ENCODE peak calls at places on chromosomes 5 and 9, in nine cellular contexts. R is CD4-positive, alpha-beta T cell; P is NCI-H748 treated with DMSO at 0.1 percent for 48 hours; U is uterus; F is suprapubic skin; C is Right ventricle myocardium inferior; A is stomach; T is activated CD8-positive, alpha-beta memory T cell treated with anti-CD3 and anti-CD28 coated beads for 4 hours; H is WTC11. Q is an unnamed sample.
A peak's percentile ranks its signal among the peaks of the same experiment; 100 is the strongest.

GRCh38 chr9:109015026-109015280 is 1.7 kb upstream of the CTNNAL1 start:
- DNase-seq in T (no peak), P (no peak), A (no peak), U (no peak), C (no peak), R (no peak), H (no peak), F (no peak), Q (no peak)

GRCh38 chr5:81760521-81760920 is 9.6 kb upstream of the SSBP2 start:
- DNase-seq in F (no peak), T (no peak), R (no peak), U (no peak), C (no peak), P (no peak), H (no peak), A (no peak), Q (no peak)

GRCh38 chr9:37939575-37940095 is 35.7 kb upstream of the SLC25A51 start:
- DNase-seq in F (no peak), C (peak; percentile 62), P (no peak), A (no peak), U (no peak), H (no peak), T (no peak), R (no peak), Q (no peak)

GRCh38 chr9:137286980-137287383 is 9.5 kb downstream of the TOR4A start:
- DNase-seq in C (no peak), T (no peak), P (peak; percentile 27), U (no peak), H (peak; percentile 75), F (no peak), R (no peak), A (peak; percentile 82), Q (peak; percentile 72)

GRCh38 chr9:127762111-127762676 is 16.3 kb downstream of the SH2D3C start:
- DNase-seq in U (peak; percentile 70), C (peak; percentile 82), P (no peak), H (no peak), A (no peak), T (no peak), F (no peak), R (no peak), Q (no peak)

GRCh38 chr9:128550770-128551651 is 1.4 kb upstream of the SPTAN1 start:
- DNase-seq in C (no peak), R (no peak), T (no peak), P (no peak), U (peak; percentile 28), A (no peak), H (peak; percentile 25), F (no peak), Q (no peak)

GRCh38 chr9:105360344-105360743 is 87.5 kb upstream of the FSD1L start:
- DNase-seq in T (no peak), H (no peak), F (no peak), P (no peak), R (no peak), U (no peak), A (no peak), C (no peak), Q (no peak)

GRCh38 chr9:127131871-127132270 is 9.4 kb upstream of the ANGPTL2 start:
- DNase-seq in R (no peak), U (peak; percentile 25), A (peak; percentile 4), P (no peak), H (no peak), F (peak; percentile 62), C (no peak), T (no peak), Q (peak; percentile 54)

GRCh38 chr9:35736201-35736633 is 3.8 kb downstream of the CREB3 start:
- DNase-seq in H (peak; percentile 78), P (peak; percentile 10), T (no peak), C (no peak), F (no peak), A (peak; percentile 75), R (peak; percentile 53), U (peak; percentile 65), Q (peak; percentile 42)

GRCh38 chr9:3028535-3028934 is 184.6 kb upstream of the PUM3 start:
- DNase-seq in T (no peak), R (no peak), C (no peak), H (no peak), F (no peak), P (no peak), U (no peak), A (no peak), Q (peak; percentile 9)

GRCh38 chr9:99391937-99392574 is 170.0 kb downstream of the SEC61B start:
- DNase-seq in A (no peak), P (no peak), R (no peak), U (no peak), H (no peak), C (no peak), T (no peak), F (no peak), Q (no peak)

GRCh38 chr9:114484854-114485443 is 20.3 kb downstream of the WHRN start:
- DNase-seq in R (peak; percentile 14), H (no peak), A (no peak), U (no peak), P (no peak), F (no peak), T (peak; percentile 25), C (no peak), Q (peak; percentile 37)

GRCh38 chr5:30539004-30539634 is 654.4 kb upstream of the CDH6 start:
- DNase-seq in A (no peak), C (peak; percentile 78), P (no peak), R (no peak), U (no peak), T (no peak), H (peak; percentile 24), F (no peak), Q (no peak)

GRCh38 chr5:65142511-65143011 is 339.2 kb downstream of the ADAMTS6 start:
- DNase-seq in F (no peak), T (no peak), A (no peak), P (no peak), C (no peak), H (no peak), R (no peak), U (no peak), Q (peak; percentile 46)

GRCh38 chr9:107755267-107755666 is 265.7 kb upstream of the KLF4 start:
- DNase-seq in P (no peak), R (no peak), A (no peak), U (no peak), F (no peak), C (no peak), T (no peak), H (no peak), Q (peak; percentile 64)

GRCh38 chr9:119400607-119401006 is 31.4 kb upstream of the BRINP1 start:
- DNase-seq in R (no peak), F (no peak), C (no peak), H (no peak), A (no peak), U (no peak), T (no peak), P (no peak), Q (no peak)

GRCh38 chr5:57887851-57888621 is 405.4 kb upstream of the ACTBL2 start:
- DNase-seq in C (no peak), F (no peak), R (no peak), T (no peak), P (peak; percentile 62), A (peak; percentile 34), U (peak; percentile 20), H (peak; percentile 35), Q (peak; percentile 48)

Q was measured in HTR-8/SVneo.